ENCODE peak calls at places on chromosomes 2 and 18, in six cellular contexts. One of them, this sample, is unnamed.
A peak's percentile ranks its signal among the peaks of the same experiment; 100 is the strongest.

GRCh38 chr2:66446178-66446860 is 11.4 kb downstream of the MEIS1 start:
- DNase-seq in stimulated activated naive CD4-positive, alpha-beta T cell: no peak
- DNase-seq in kidney epithelial cell: no peak
- DNase-seq in H7: peak; percentile 81
- DNase-seq in SK-N-SH: no peak
- DNase-seq in B cell: no peak
- DNase-seq in this sample: peak; percentile 69

GRCh38 chr2:184339966-184340365 is 258.4 kb upstream of the ZNF804A start:
- DNase-seq in stimulated activated naive CD4-positive, alpha-beta T cell: no peak
- DNase-seq in kidney epithelial cell: no peak
- DNase-seq in H7: no peak
- DNase-seq in SK-N-SH: no peak
- DNase-seq in B cell: no peak
- DNase-seq in this sample: no peak

GRCh38 chr2:12807907-12808810 is 91.4 kb downstream of the TRIB2 start:
- DNase-seq in stimulated activated naive CD4-positive, alpha-beta T cell: no peak
- DNase-seq in kidney epithelial cell: no peak
- DNase-seq in H7: no peak
- DNase-seq in SK-N-SH: no peak
- DNase-seq in B cell: no peak
- DNase-seq in this sample: no peak

GRCh38 chr18:58929206-58929605 is 64.5 kb downstream of the ZNF532 start:
- DNase-seq in stimulated activated naive CD4-positive, alpha-beta T cell: no peak
- DNase-seq in kidney epithelial cell: no peak
- DNase-seq in H7: no peak
- DNase-seq in SK-N-SH: no peak
- DNase-seq in B cell: no peak
- DNase-seq in this sample: no peak

GRCh38 chr2:101281482-101281881 is 27.0 kb downstream of the RNF149 start:
- DNase-seq in stimulated activated naive CD4-positive, alpha-beta T cell: no peak
- DNase-seq in kidney epithelial cell: no peak
- DNase-seq in H7: no peak
- DNase-seq in SK-N-SH: no peak
- DNase-seq in B cell: no peak
- DNase-seq in this sample: no peak

GRCh38 chr2:200247494-200247893 is 59.0 kb upstream of the SPATS2L start:
- DNase-seq in stimulated activated naive CD4-positive, alpha-beta T cell: no peak
- DNase-seq in kidney epithelial cell: no peak
- DNase-seq in H7: no peak
- DNase-seq in SK-N-SH: no peak
- DNase-seq in B cell: no peak
- DNase-seq in this sample: no peak

GRCh38 chr2:128754246-128754724 is 435.6 kb upstream of the HS6ST1 start:
- DNase-seq in stimulated activated naive CD4-positive, alpha-beta T cell: no peak
- DNase-seq in kidney epithelial cell: no peak
- DNase-seq in H7: no peak
- DNase-seq in SK-N-SH: peak; percentile 48
- DNase-seq in B cell: peak; percentile 62
- DNase-seq in this sample: no peak

GRCh38 chr2:101519173-101519492 is 44.2 kb upstream of the RFX8 start:
- DNase-seq in stimulated activated naive CD4-positive, alpha-beta T cell: no peak
- DNase-seq in kidney epithelial cell: no peak
- DNase-seq in H7: no peak
- DNase-seq in SK-N-SH: no peak
- DNase-seq in B cell: no peak
- DNase-seq in this sample: no peak

GRCh38 chr2:172513935-172514586 is 41.8 kb upstream of the PDK1 start:
- DNase-seq in stimulated activated naive CD4-positive, alpha-beta T cell: no peak
- DNase-seq in kidney epithelial cell: no peak
- DNase-seq in H7: peak; percentile 12
- DNase-seq in SK-N-SH: no peak
- DNase-seq in B cell: no peak
- DNase-seq in this sample: peak; percentile 46

GRCh38 chr2:230737791-230738226 is 25.2 kb downstream of the CAB39 start:
- DNase-seq in stimulated activated naive CD4-positive, alpha-beta T cell: no peak
- DNase-seq in kidney epithelial cell: no peak
- DNase-seq in H7: no peak
- DNase-seq in SK-N-SH: no peak
- DNase-seq in B cell: no peak
- DNase-seq in this sample: no peak

GRCh38 chr2:219916761-219917160 is 289.3 kb downstream of the SLC4A3 start:
- DNase-seq in stimulated activated naive CD4-positive, alpha-beta T cell: no peak
- DNase-seq in kidney epithelial cell: no peak
- DNase-seq in H7: no peak
- DNase-seq in SK-N-SH: no peak
- DNase-seq in B cell: no peak
- DNase-seq in this sample: no peak

GRCh38 chr2:239956818-239957261 is 68.3 kb downstream of the NDUFA10 start:
- DNase-seq in stimulated activated naive CD4-positive, alpha-beta T cell: no peak
- DNase-seq in kidney epithelial cell: no peak
- DNase-seq in H7: peak; percentile 41
- DNase-seq in SK-N-SH: no peak
- DNase-seq in B cell: no peak
- DNase-seq in this sample: no peak

GRCh38 chr2:39127973-39128372 is 7.1 kb upstream of the SOS1 start:
- DNase-seq in stimulated activated naive CD4-positive, alpha-beta T cell: no peak
- DNase-seq in kidney epithelial cell: no peak
- DNase-seq in H7: no peak
- DNase-seq in SK-N-SH: peak; percentile 71
- DNase-seq in B cell: peak; percentile 57
- DNase-seq in this sample: no peak

This sample was measured in H9.